ENCODE peak calls at places on chromosomes 2 and 18, in seven cellular contexts. L is cardiac muscle cell, K is PC-3, P is aorta, H is SJCRH30, W is thoracic aorta, X is skeletal muscle cell. Z is an unnamed sample.

GRCh38 chr18:79598885-79599175 is 80.8 kb upstream of the CTDP1 start:
- DNase-seq in K (no peak), X (no peak), W (no peak), H (no peak), P (no peak), L (no peak), Z (no peak)

GRCh38 chr18:50775207-50775606 is 44.6 kb downstream of the MRO start:
- DNase-seq in P (no peak), X (no peak), H (no peak), K (no peak), L (no peak), W (no peak), Z (no peak)

GRCh38 chr2:230711224-230711623 is 1.4 kb upstream of the CAB39 start:
- DNase-seq in P (peak; percentile 67), W (no peak), L (no peak), H (no peak), X (no peak), K (no peak), Z (no peak)

GRCh38 chr2:156005999-156006712 is 326.4 kb downstream of the NR4A2 start:
- DNase-seq in X (no peak), W (no peak), H (no peak), P (no peak), L (no peak), K (peak; percentile 42), Z (no peak)

GRCh38 chr2:32482466-32482865 is 125.6 kb downstream of the BIRC6 start:
- DNase-seq in K (no peak), P (no peak), X (no peak), H (no peak), L (no peak), W (no peak), Z (no peak)

GRCh38 chr2:216533504-216534068 is 34.9 kb downstream of the RPL37A start:
- DNase-seq in W (no peak), P (no peak), L (no peak), X (no peak), K (no peak), H (no peak), Z (no peak)

GRCh38 chr2:235520787-235521186 is 26.9 kb downstream of the AGAP1 start:
- DNase-seq in H (no peak), W (no peak), X (no peak), L (no peak), P (no peak), K (no peak), Z (no peak)

GRCh38 chr2:141438536-141438935 is 692.3 kb downstream of the LRP1B start:
- DNase-seq in P (no peak), L (no peak), K (peak; percentile 7), X (no peak), W (no peak), H (no peak), Z (no peak)

GRCh38 chr2:144479138-144479537 is 40.8 kb downstream of the ZEB2 start:
- DNase-seq in P (no peak), K (peak; percentile 4), H (no peak), X (peak; percentile 24), W (no peak), L (peak; percentile 73), Z (no peak)

GRCh38 chr2:54599914-54600313 is 123.5 kb upstream of the EML6 start:
- DNase-seq in L (no peak), H (no peak), X (no peak), P (peak; percentile 81), W (no peak), K (peak; percentile 63), Z (peak; percentile 74)

GRCh38 chr18:3305933-3306332 is 44.0 kb downstream of the MYL12B start:
- DNase-seq in W (no peak), P (no peak), X (peak; percentile 93), L (peak; percentile 74), K (no peak), H (no peak), Z (no peak)

GRCh38 chr2:10493636-10494281 is 45.6 kb upstream of the ODC1 start:
- DNase-seq in K (peak; percentile 99), L (peak; percentile 34), P (no peak), W (no peak), X (peak; percentile 44), H (no peak), Z (no peak)

GRCh38 chr2:26609839-26610277 is 31.3 kb downstream of the CIB4 start:
- DNase-seq in W (no peak), X (no peak), P (no peak), H (no peak), L (no peak), K (no peak), Z (no peak)

GRCh38 chr2:118539290-118539689 is 308.2 kb downstream of the EN1 start:
- DNase-seq in L (peak; percentile 50), P (peak; percentile 47), H (no peak), X (peak; percentile 2), K (peak; percentile 57), W (no peak), Z (no peak)

GRCh38 chr2:196586511-196586991 is 53.0 kb upstream of the CCDC150 start:
- DNase-seq in K (peak; percentile 97), P (no peak), X (peak; percentile 70), L (peak; percentile 67), W (no peak), H (no peak), Z (no peak)

GRCh38 chr2:201223089-201224073 is 37.0 kb upstream of the CASP8 start:
- DNase-seq in H (no peak), X (no peak), L (no peak), P (no peak), W (no peak), K (no peak), Z (no peak)

GRCh38 chr18:26017929-26018328 is 72.5 kb downstream of the SS18 start:
- DNase-seq in P (no peak), K (no peak), L (peak; percentile 5), X (no peak), H (no peak), W (no peak), Z (no peak)

GRCh38 chr2:43233218-43234212 is 7.1 kb upstream of the ZFP36L2 start:
- DNase-seq in L (no peak), K (no peak), H (no peak), W (no peak), P (no peak), X (no peak), Z (no peak)

GRCh38 chr2:205686231-205687017 is 4.1 kb downstream of the NRP2 start:
- DNase-seq in X (no peak), H (no peak), L (peak; percentile 54), K (no peak), P (peak; percentile 63), W (no peak), Z (peak; percentile 72)

GRCh38 chr2:75416420-75417342 is 144.1 kb downstream of the EVA1A start:
- DNase-seq in W (no peak), X (no peak), K (no peak), H (no peak), P (no peak), L (no peak), Z (no peak)
- H3K4me3 ChIP-seq in W (no peak overlapping the region), X (no peak overlapping the region), K (no peak overlapping the region), H (no peak overlapping the region), P (no peak overlapping the region), L (no peak overlapping the region), Z (no peak overlapping the region)

DNA sequence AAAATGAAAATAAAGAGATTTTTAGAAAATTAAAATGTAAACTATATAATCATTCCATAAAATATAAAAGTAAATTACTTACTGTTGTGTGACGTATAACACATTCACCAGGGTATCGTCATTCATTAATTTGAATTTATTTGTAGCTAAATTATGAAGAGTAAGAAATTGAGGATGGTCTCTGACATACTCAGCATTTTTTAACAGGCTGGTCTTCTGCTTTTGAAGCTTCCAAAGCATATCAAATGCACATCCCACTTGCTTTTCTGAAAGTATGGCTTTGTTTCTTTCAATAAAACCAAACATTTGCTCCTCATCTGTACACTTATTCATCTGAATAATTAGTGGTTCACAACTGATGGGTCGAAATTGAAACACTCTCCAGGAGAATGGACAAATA is 2.1 kb downstream of the FASTKD1 start:
- DNase-seq in H (no peak), W (no peak), L (no peak), K (no peak), X (no peak), P (no peak), Z (no peak)
- H3K4me3 ChIP-seq in H (no peak overlapping the region), W (no peak overlapping the region), L (peak overlapping the region; percentile 49), K (peak overlapping the region; percentile 73), X (no peak overlapping the region), P (no peak overlapping the region), Z (no peak overlapping the region)

GRCh38 chr2:88054300-88055048 is 1.1 kb downstream of the KRCC1 start:
- DNase-seq in W (no peak), P (no peak), X (no peak), L (peak; percentile 28), H (no peak), K (peak; percentile 14), Z (no peak)

GRCh38 chr2:88051792-88052191 is 3.8 kb downstream of the KRCC1 start:
- DNase-seq in K (no peak), H (no peak), X (no peak), P (no peak), W (no peak), L (no peak), Z (no peak)

GRCh38 chr2:88055436-88056128 is at the start of gene KRCC1:
- DNase-seq in X (peak; percentile 90), W (peak; percentile 79), H (peak; percentile 96), L (peak; percentile 98), P (peak; percentile 97), K (peak; percentile 96), Z (peak; percentile 97)

GRCh38 chr2:88055049-88055435 is 541 bp downstream of the KRCC1 start:
- DNase-seq in X (no peak), W (no peak), P (no peak), K (peak; percentile 13), H (peak; percentile 43), L (peak; percentile 43), Z (no peak)

DNA sequence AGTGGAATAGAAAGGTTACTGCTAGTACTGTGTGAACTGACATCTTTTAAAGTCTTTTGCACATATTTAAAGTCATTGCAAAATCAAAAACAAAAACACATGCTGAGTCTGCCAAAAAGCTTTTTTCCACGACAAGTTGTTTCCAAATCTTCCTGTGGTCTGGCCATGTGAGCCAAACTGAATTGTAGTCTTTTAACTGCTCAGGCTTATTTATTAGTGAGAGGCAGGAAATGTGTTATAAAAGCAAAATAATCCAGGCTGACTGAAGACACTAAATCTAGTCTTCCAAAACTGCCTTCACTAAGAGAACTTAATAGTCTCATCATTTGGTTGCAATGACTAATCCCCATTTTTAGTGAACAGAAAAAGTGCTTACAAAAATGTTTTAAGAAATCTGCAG is 2.3 kb downstream of the KRCC1 start:
- DNase-seq in W (no peak), K (no peak), P (no peak), H (no peak), X (peak; percentile 61), L (peak; percentile 84), Z (no peak)
- H3K4me3 ChIP-seq in W (no peak overlapping the region), K (no peak overlapping the region), P (no peak overlapping the region), H (no peak overlapping the region), X (no peak overlapping the region), L (no peak overlapping the region), Z (peak overlapping the region; percentile 75)

GRCh38 chr18:74064510-74064909 is 83.1 kb downstream of the FBXO15 start:
- DNase-seq in W (no peak), H (no peak), K (peak; percentile 2), L (no peak), P (no peak), X (no peak), Z (no peak)

GRCh38 chr18:74063552-74063951 is 84.1 kb downstream of the FBXO15 start:
- DNase-seq in H (no peak), L (no peak), P (no peak), X (no peak), W (no peak), K (no peak), Z (no peak)

GRCh38 chr18:74062037-74062436 is 85.6 kb downstream of the FBXO15 start:
- DNase-seq in X (no peak), W (no peak), L (no peak), K (no peak), P (no peak), H (no peak), Z (no peak)

GRCh38 chr18:74065366-74065765 is 82.3 kb downstream of the FBXO15 start:
- DNase-seq in X (no peak), W (no peak), P (no peak), L (no peak), K (no peak), H (no peak), Z (no peak)

GRCh38 chr18:74063023-74063422 is 84.6 kb downstream of the FBXO15 start:
- DNase-seq in P (no peak), X (no peak), K (peak; percentile 11), L (no peak), W (no peak), H (no peak), Z (no peak)
- H3K4me3 ChIP-seq in P (no peak overlapping the region), X (no peak overlapping the region), K (no peak overlapping the region), L (no peak overlapping the region), W (no peak overlapping the region), H (no peak overlapping the region), Z (no peak overlapping the region)

Z was measured in sigmoid colon.